ENCODE peak calls at places on chromosomes 4 and X, in nine cellular contexts. W, E, C, U, Y, V, T, Z and Q are unnamed samples.

GRCh38 chr4:8118035-8118434 is 40.6 kb downstream of the ABLIM2 start:
- DNase-seq in W (no peak), E (no peak), C (no peak), U (no peak), Y (no peak), V (no peak), T (peak), Z (no peak), Q (peak)

GRCh38 chr4:90950385-90950841 is 823.2 kb downstream of the CCSER1 start:
- DNase-seq in W (no peak), E (no peak), C (no peak), U (no peak), Y (peak), V (peak), T (no peak), Z (no peak), Q (no peak)

GRCh38 chrX:130114141-130114561 is 3.9 kb upstream of the ELF4 start:
- DNase-seq in W (no peak), E (no peak), C (no peak), U (peak), Y (peak), V (no peak), T (no peak), Z (no peak), Q (peak)

GRCh38 chrX:37825225-37825842 is 22.0 kb downstream of the DYNLT3 start:
- DNase-seq in W (no peak), E (peak), C (no peak), U (peak), Y (peak), V (peak), T (no peak), Z (peak), Q (peak)

GRCh38 chr4:177574446-177574845 is 132.2 kb upstream of the AGA start:
- DNase-seq in W (no peak), E (no peak), C (no peak), U (peak), Y (peak), V (peak), T (no peak), Z (no peak), Q (no peak)

GRCh38 chr4:136810626-136811025 is 721.7 kb downstream of the PCDH18 start:
- DNase-seq in W (no peak), E (no peak), C (no peak), U (no peak), Y (peak), V (no peak), T (no peak), Z (no peak), Q (no peak)

GRCh38 chr4:87017580-87018061 is 82.8 kb downstream of the AFF1 start:
- DNase-seq in W (no peak), E (no peak), C (no peak), U (peak), Y (no peak), V (peak), T (no peak), Z (no peak), Q (no peak)

GRCh38 chrX:132413459-132413858 is 75.4 kb downstream of the MBNL3 start:
- DNase-seq in W (no peak), E (no peak), C (no peak), U (no peak), Y (no peak), V (no peak), T (no peak), Z (no peak), Q (no peak)

GRCh38 chr4:76947369-76947768 is 2.2 kb upstream of the SEPTIN11 start:
- DNase-seq in W (no peak), E (no peak), C (no peak), U (peak), Y (no peak), V (peak), T (no peak), Z (no peak), Q (peak)

GRCh38 chrX:74422576-74423288 is 1.4 kb downstream of the SLC16A2 start:
- DNase-seq in W (peak), E (peak), C (peak), U (peak), Y (no peak), V (peak), T (peak), Z (no peak), Q (peak)

GRCh38 chrX:25124391-25124790 is 108.6 kb upstream of the ARX start:
- DNase-seq in W (no peak), E (no peak), C (no peak), U (no peak), Y (no peak), V (no peak), T (no peak), Z (no peak), Q (no peak)

GRCh38 chrX:4379071-4379470 is 665.6 kb upstream of the PRKX start:
- DNase-seq in W (no peak), E (no peak), C (no peak), U (no peak), Y (peak), V (no peak), T (no peak), Z (no peak), Q (no peak)

GRCh38 chr4:15963001-15963451 is at the start of gene FGFBP2:
- DNase-seq in W (peak), E (peak), C (no peak), U (peak), Y (peak), V (peak), T (peak), Z (peak), Q (peak)

GRCh38 chrX:2708016-2708415 is 16.9 kb downstream of the CD99 start:
- DNase-seq in W (no peak), E (no peak), C (no peak), U (no peak), Y (peak), V (no peak), T (no peak), Z (no peak), Q (no peak)

GRCh38 chrX:12949927-12950656 is 24.8 kb upstream of the TMSB4X start:
- DNase-seq in W (peak), E (peak), C (peak), U (peak), Y (no peak), V (peak), T (peak), Z (peak), Q (peak)

GRCh38 chr4:149841686-149842085 is 26.0 kb upstream of the IQCM start:
- DNase-seq in W (no peak), E (no peak), C (no peak), U (no peak), Y (no peak), V (no peak), T (no peak), Z (no peak), Q (no peak)

GRCh38 chrX:40415675-40416074 is 165.1 kb upstream of the ATP6AP2 start:
- DNase-seq in W (no peak), E (no peak), C (no peak), U (no peak), Y (no peak), V (no peak), T (no peak), Z (no peak), Q (no peak)

GRCh38 chr4:24594887-24595286 is 10.5 kb upstream of the DHX15 start:
- DNase-seq in W (no peak), E (no peak), C (peak), U (peak), Y (peak), V (peak), T (no peak), Z (no peak), Q (peak)

GRCh38 chr4:38924266-38924827 is 56.7 kb downstream of the FAM114A1 start:
- DNase-seq in W (no peak), E (no peak), C (no peak), U (no peak), Y (no peak), V (no peak), T (no peak), Z (no peak), Q (no peak)

GRCh38 chr4:154822775-154823174 is 41.7 kb downstream of the RBM46 start:
- DNase-seq in W (no peak), E (no peak), C (peak), U (peak), Y (peak), V (peak), T (no peak), Z (no peak), Q (no peak)

GRCh38 chr4:183360161-183360919 is 38.1 kb upstream of the CLDN24 start:
- DNase-seq in W (no peak), E (no peak), C (no peak), U (peak), Y (no peak), V (peak), T (no peak), Z (no peak), Q (no peak)

GRCh38 chr4:153488006-153488718 is 22.0 kb downstream of the TMEM131L start:
- DNase-seq in W (peak), E (no peak), C (no peak), U (peak), Y (no peak), V (peak), T (peak), Z (no peak), Q (no peak)

GRCh38 chr4:127622621-127622922 is 10.2 kb upstream of the INTU start:
- DNase-seq in W (no peak), E (no peak), C (no peak), U (no peak), Y (no peak), V (no peak), T (no peak), Z (no peak), Q (no peak)

GRCh38 chrX:47501226-47502071 is 18.4 kb upstream of the ZNF41 start:
- DNase-seq in W (no peak), E (no peak), C (no peak), U (peak), Y (peak), V (peak), T (no peak), Z (no peak), Q (peak)

GRCh38 chr4:183111452-183111885 is 12.4 kb downstream of the WWC2 start:
- DNase-seq in W (no peak), E (no peak), C (no peak), U (no peak), Y (no peak), V (no peak), T (no peak), Z (no peak), Q (no peak)

GRCh38 chrX:132488092-132488749 is 617 bp downstream of the MBNL3 start:
- DNase-seq in W (no peak), E (peak), C (no peak), U (peak), Y (peak), V (peak), T (peak), Z (peak), Q (no peak)

GRCh38 chr4:168848112-168848511 is 161.9 kb downstream of the CBR4 start:
- DNase-seq in W (no peak), E (no peak), C (no peak), U (peak), Y (no peak), V (peak), T (no peak), Z (no peak), Q (no peak)

GRCh38 chr4:41851621-41852020 is 83.6 kb upstream of the TMEM33 start:
- DNase-seq in W (no peak), E (no peak), C (no peak), U (no peak), Y (no peak), V (no peak), T (no peak), Z (no peak), Q (no peak)

GRCh38 chr4:158799856-158800255 is 31.0 kb downstream of the FNIP2 start:
- DNase-seq in W (no peak), E (no peak), C (no peak), U (no peak), Y (no peak), V (no peak), T (no peak), Z (no peak), Q (no peak)

GRCh38 chr4:86500527-86500926 is 93.6 kb upstream of the PTPN13 start:
- DNase-seq in W (no peak), E (no peak), C (no peak), U (no peak), Y (peak), V (no peak), T (no peak), Z (no peak), Q (no peak)

GRCh38 chr4:105895609-105896460 is 564 bp downstream of the NPNT start:
- DNase-seq in W (peak), E (peak), C (no peak), U (no peak), Y (peak), V (peak), T (peak), Z (no peak), Q (peak)

GRCh38 chr4:75800972-75801371 is 76.6 kb downstream of the USO1 start:
- DNase-seq in W (no peak), E (no peak), C (no peak), U (peak), Y (peak), V (peak), T (no peak), Z (no peak), Q (no peak)
- H3K4me3 ChIP-seq in W (no peak), E (no peak), C (no peak), U (no peak), Y (no peak), V (no peak), T (no peak), Z (no peak), Q (no peak)

GRCh38 chr4:184398741-184399504 is 75.4 kb downstream of the IRF2 start:
- DNase-seq in W (no peak), E (no peak), C (no peak), U (no peak), Y (no peak), V (no peak), T (no peak), Z (no peak), Q (no peak)

GRCh38 chr4:184395451-184395917 is 78.9 kb downstream of the IRF2 start:
- DNase-seq in W (no peak), E (no peak), C (no peak), U (no peak), Y (no peak), V (no peak), T (no peak), Z (no peak), Q (no peak)

GRCh38 chr4:184397516-184398163 is 76.7 kb downstream of the IRF2 start:
- DNase-seq in W (no peak), E (no peak), C (no peak), U (no peak), Y (no peak), V (peak), T (no peak), Z (no peak), Q (no peak)

GRCh38 chr4:184396570-184397515 is 77.5 kb downstream of the IRF2 start:
- DNase-seq in W (no peak), E (no peak), C (no peak), U (no peak), Y (no peak), V (no peak), T (no peak), Z (no peak), Q (no peak)

DNA sequence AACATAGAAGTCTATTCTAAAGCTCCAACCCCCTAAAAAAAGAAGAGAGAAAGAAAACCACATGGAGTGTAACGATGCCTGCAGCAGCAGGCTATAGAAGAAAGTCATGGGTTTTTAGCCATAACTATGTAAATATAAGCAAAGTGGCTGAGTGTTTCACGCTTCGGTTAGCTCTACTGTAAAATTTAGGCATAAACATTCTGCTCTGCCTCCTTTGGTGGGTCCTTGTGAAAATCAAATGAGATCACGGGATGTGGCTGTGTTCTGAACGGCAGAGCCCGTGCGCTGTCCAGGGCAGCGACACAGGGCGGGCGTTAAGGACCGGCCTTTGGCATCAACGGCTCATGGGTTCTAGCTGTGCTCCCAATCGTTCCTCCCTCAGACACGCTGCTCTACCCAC is 78.3 kb downstream of the IRF2 start:
- DNase-seq in W (no peak), E (peak), C (no peak), U (no peak), Y (no peak), V (no peak), T (no peak), Z (no peak), Q (no peak)
- H3K4me3 ChIP-seq in W (no peak), E (peak), C (no peak), U (no peak), Y (no peak), V (no peak), T (no peak), Z (no peak), Q (peak)

GRCh38 chr4:108172231-108172779 is 3.6 kb upstream of the LEF1 start:
- DNase-seq in W (peak), E (no peak), C (no peak), U (no peak), Y (no peak), V (peak), T (peak), Z (no peak), Q (peak)

GRCh38 chr4:108168672-108169562 is at the start of gene LEF1:
- DNase-seq in W (peak), E (peak), C (no peak), U (peak), Y (peak), V (peak), T (peak), Z (peak), Q (peak)

GRCh38 chr4:108169639-108170038 is 907 bp upstream of the LEF1 start:
- DNase-seq in W (no peak), E (no peak), C (no peak), U (no peak), Y (no peak), V (no peak), T (no peak), Z (no peak), Q (no peak)

GRCh38 chr4:108171541-108172230 is 3.0 kb upstream of the LEF1 start:
- DNase-seq in W (peak), E (peak), C (no peak), U (no peak), Y (no peak), V (no peak), T (no peak), Z (no peak), Q (peak)

DNA sequence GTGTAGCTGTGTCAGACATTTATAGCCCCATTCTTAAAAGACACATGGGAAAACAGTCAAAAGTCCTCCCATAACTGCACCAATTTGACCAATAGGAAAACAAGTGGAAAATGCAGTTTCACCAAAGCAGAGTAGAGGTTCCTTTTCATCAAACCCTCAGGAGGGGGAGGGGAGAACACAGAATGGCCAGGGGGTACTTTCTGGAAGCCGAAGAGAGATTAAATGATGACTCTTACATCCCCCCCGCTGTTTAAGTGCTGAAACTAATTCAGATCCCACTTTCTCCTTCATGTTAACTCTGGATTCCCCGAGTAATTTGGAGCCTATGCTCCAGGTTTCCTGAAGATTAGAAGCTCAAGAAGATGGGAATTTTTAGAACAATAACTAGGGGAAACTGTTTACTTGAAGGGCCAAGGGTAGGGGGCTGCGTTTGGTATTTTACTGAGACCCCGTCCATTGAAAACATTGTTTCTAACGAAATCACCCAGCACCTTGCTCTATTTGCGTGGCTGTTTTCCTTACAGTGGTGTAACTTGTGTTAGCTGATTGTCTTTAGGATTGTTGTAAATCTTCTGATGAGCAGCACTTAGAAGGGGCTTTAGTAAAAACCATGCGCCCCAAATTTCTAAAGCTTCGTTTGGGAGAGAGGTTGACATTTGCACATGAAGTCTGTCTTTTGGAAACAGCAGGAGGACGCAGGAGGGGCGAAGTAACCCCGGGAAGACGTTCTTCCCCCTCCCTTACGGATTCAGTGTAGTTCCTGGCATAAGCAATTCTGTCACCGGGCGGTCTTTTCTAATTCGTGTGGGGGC is 2.2 kb upstream of the LEF1 start:
- DNase-seq in W (no peak), E (no peak), C (no peak), U (no peak), Y (no peak), V (no peak), T (no peak), Z (no peak), Q (peak)
- H3K4me3 ChIP-seq in W (no peak), E (no peak), C (no peak), U (no peak), Y (no peak), V (no peak), T (no peak), Z (peak), Q (no peak)

DNA sequence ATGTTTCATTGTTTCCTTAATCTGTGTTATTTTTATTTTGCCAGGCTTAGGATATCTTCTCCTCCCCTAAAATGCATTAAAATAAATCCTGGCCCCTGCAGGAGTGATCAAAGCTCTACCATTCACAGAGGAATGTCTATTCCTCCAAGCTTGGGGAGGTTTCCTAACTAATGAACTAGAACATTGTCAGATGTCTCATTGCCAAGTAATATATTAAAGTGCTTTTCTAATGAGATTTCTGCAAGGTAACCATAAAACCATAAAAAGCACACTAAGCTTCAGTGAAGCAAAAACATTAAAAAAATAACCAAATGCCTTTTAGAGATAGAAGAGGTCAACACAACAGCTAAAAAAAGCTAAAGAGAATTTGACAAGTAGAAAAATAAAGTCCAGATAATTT is 34.8 kb downstream of the IGFBP7 start:
- DNase-seq in W (no peak), E (no peak), C (no peak), U (no peak), Y (no peak), V (no peak), T (no peak), Z (no peak), Q (no peak)
- H3K4me3 ChIP-seq in W (no peak), E (no peak), C (no peak), U (no peak), Y (no peak), V (no peak), T (no peak), Z (no peak), Q (no peak)

GRCh38 chr4:2662598-2662997 is 93.5 kb downstream of the TNIP2 start:
- DNase-seq in W (no peak), E (no peak), C (peak), U (peak), Y (peak), V (peak), T (no peak), Z (no peak), Q (peak)
- H3K4me3 ChIP-seq in W (no peak), E (no peak), C (no peak), U (no peak), Y (no peak), V (no peak), T (no peak), Z (no peak), Q (no peak)

GRCh38 chr4:82284858-82285805 is 88.7 kb downstream of the HNRNPD start:
- DNase-seq in W (peak), E (peak), C (peak), U (peak), Y (peak), V (peak), T (peak), Z (peak), Q (peak)
- H3K4me3 ChIP-seq in W (peak), E (peak), C (peak), U (peak), Y (peak), V (peak), T (peak), Z (peak), Q (peak)